ENCODE peak calls at places on chromosomes 13 and 19, in eight cellular contexts. G is psoas muscle; F is fibroblast of lung; K is ovary; C is upper lobe of left lung; B is CD8-positive, alpha-beta T cell; D is pancreas; M is PC-3. Z is an unnamed sample.

GRCh38 chr13:45490068-45490467 is 25.3 kb downstream of the COG3 start:
- DNase-seq in G (no peak), F (no peak), K (no peak), C (no peak), B (no peak), D (no peak), M (peak; percentile 2), Z (no peak)

GRCh38 chr13:44266305-44266704 is 107.3 kb upstream of the SERP2 start:
- DNase-seq in G (no peak), F (no peak), K (no peak), C (no peak), B (no peak), D (no peak), M (no peak), Z (no peak)

GRCh38 chr13:51148952-51149573 is 38.0 kb upstream of the C13orf42 start:
- DNase-seq in G (no peak), F (peak; percentile 58), K (no peak), C (no peak), B (no peak), D (no peak), M (peak; percentile 50), Z (no peak)

GRCh38 chr19:55283548-55284393 is at the start of gene BRSK1:
- DNase-seq in G (peak; percentile 53), F (peak; percentile 62), K (peak; percentile 62), C (no peak), B (no peak), D (no peak), M (peak; percentile 42), Z (no peak)

GRCh38 chr13:87952377-87952776 is 281.2 kb downstream of the SLITRK5 start:
- DNase-seq in G (no peak), F (no peak), K (no peak), C (no peak), B (no peak), D (no peak), M (no peak), Z (no peak)

GRCh38 chr13:24012648-24013047 is 115.3 kb upstream of the C1QTNF9B start:
- DNase-seq in G (no peak), F (no peak), K (no peak), C (no peak), B (no peak), D (no peak), M (no peak), Z (no peak)

GRCh38 chr13:25874907-25875306 is 176.9 kb downstream of the SHISA2 start:
- DNase-seq in G (no peak), F (no peak), K (no peak), C (no peak), B (peak; percentile 35), D (no peak), M (no peak), Z (no peak)

GRCh38 chr13:39602277-39602613 is 748 bp downstream of the LHFPL6 start:
- DNase-seq in G (no peak), F (no peak), K (no peak), C (no peak), B (no peak), D (no peak), M (no peak), Z (no peak)

GRCh38 chr19:29845576-29846176 is 33.9 kb downstream of the CCNE1 start:
- DNase-seq in G (peak; percentile 45), F (peak; percentile 39), K (no peak), C (peak; percentile 79), B (no peak), D (peak; percentile 29), M (no peak), Z (no peak)

GRCh38 chr19:33246729-33247440 is 21.2 kb upstream of the SLC7A10 start:
- DNase-seq in G (peak; percentile 35), F (no peak), K (no peak), C (no peak), B (no peak), D (no peak), M (no peak), Z (no peak)

GRCh38 chr19:489418-490196 is 6.7 kb upstream of the MADCAM1 start:
- DNase-seq in G (peak; percentile 73), F (peak; percentile 38), K (no peak), C (peak; percentile 83), B (no peak), D (no peak), M (peak; percentile 13), Z (no peak)

GRCh38 chr13:52798770-52799430 is 49.5 kb downstream of the PCDH8 start:
- DNase-seq in G (no peak), F (no peak), K (no peak), C (no peak), B (no peak), D (no peak), M (no peak), Z (no peak)

GRCh38 chr19:639251-640155 is at the start of gene FGF22:
- DNase-seq in G (peak; percentile 95), F (peak; percentile 81), K (peak; percentile 95), C (peak; percentile 99), B (peak; percentile 91), D (peak; percentile 95), M (peak; percentile 80), Z (no peak)

GRCh38 chr13:37457594-37457993 is 141.0 kb downstream of the POSTN start:
- DNase-seq in G (no peak), F (no peak), K (no peak), C (no peak), B (no peak), D (no peak), M (peak; percentile 34), Z (no peak)

GRCh38 chr19:17235618-17236413 is 9.8 kb downstream of the OCEL1 start:
- DNase-seq in G (peak; percentile 86), F (peak; percentile 78), K (peak; percentile 77), C (peak; percentile 95), B (peak; percentile 52), D (peak; percentile 68), M (no peak), Z (no peak)

GRCh38 chr13:46698910-46699460 is 98.0 kb downstream of the ESD start:
- DNase-seq in G (no peak), F (peak; percentile 13), K (no peak), C (no peak), B (no peak), D (no peak), M (no peak), Z (no peak)

GRCh38 chr19:45782820-45783785 is 813 bp upstream of the DMPK start:
- DNase-seq in G (peak; percentile 94), F (peak; percentile 65), K (peak; percentile 72), C (no peak), B (no peak), D (peak; percentile 52), M (peak; percentile 60), Z (peak; percentile 42)
- H3K36me3 ChIP-seq in G (peaks cover 36% of the 10 kb centered on the region), F (peaks cover 36% of the 10 kb centered on the region), K (no peaks in the 10 kb centered on the region), C (peaks cover 44% of the 10 kb centered on the region), B (no peaks in the 10 kb centered on the region), D (peaks cover 2% of the 10 kb centered on the region), M (no peaks in the 10 kb centered on the region), Z (peaks cover 30% of the 10 kb centered on the region)

GRCh38 chr19:45420356-45420755 is 3.4 kb downstream of the ERCC1 start:
- DNase-seq in G (no peak), F (no peak), K (no peak), C (no peak), B (no peak), D (no peak), M (no peak), Z (no peak)

GRCh38 chr19:45420871-45421270 is 2.8 kb downstream of the ERCC1 start:
- DNase-seq in G (no peak), F (no peak), K (no peak), C (no peak), B (no peak), D (no peak), M (no peak), Z (no peak)

GRCh38 chr19:45418812-45419211 is 4.9 kb downstream of the ERCC1 start:
- DNase-seq in G (no peak), F (no peak), K (no peak), C (no peak), B (no peak), D (no peak), M (no peak), Z (no peak)

GRCh38 chr19:45419895-45420294 is 3.8 kb downstream of the ERCC1 start:
- DNase-seq in G (no peak), F (no peak), K (no peak), C (no peak), B (no peak), D (no peak), M (no peak), Z (no peak)

DNA sequence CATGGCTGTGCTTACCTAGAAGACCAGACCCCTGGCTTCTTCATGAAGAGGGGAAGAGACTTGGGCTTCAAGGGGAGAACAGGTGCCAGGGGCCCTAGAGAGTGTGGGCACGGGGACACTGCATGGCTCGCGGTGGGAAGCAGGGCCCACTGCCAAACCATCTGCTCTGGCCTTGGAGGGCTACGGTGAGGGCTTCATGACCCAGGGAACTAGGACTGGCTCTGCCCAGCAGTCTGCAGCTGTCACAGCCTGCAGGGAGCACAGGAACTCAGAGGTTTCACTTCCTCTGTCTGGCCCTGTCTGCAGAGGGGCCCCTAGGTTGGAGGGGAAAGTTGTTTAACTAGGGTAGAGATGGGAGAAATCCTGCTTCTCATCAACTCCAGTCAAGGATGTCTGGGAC is 4.3 kb downstream of the ERCC1 start:
- DNase-seq in G (no peak), F (no peak), K (no peak), C (no peak), B (no peak), D (no peak), M (no peak), Z (no peak)
- H3K4me3 ChIP-seq in G (no peak overlapping the region), F (no peak overlapping the region), K (no peak overlapping the region), C (no peak overlapping the region), B (no peak overlapping the region), D (no peak overlapping the region), M (no peak overlapping the region), Z (no peak overlapping the region)

DNA sequence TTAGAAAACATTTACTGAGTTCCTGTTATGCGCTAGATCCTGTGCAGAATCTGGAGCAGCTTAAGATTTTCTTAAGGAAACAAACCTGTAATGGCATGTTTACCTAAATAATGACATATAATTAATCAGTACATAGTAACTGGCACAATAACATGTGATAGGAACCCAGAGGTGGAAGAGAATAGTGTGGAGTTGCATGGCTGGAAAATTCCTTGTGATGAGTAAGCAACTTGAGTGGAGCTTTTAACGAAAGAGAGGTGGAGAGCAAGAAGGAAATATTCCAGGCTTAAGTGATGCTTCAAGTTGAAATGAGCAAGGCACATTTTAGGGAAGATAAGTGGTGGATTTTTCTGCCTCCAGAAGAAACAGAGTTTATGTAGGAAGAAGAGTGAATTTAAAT is 9.2 kb upstream of the GPC5 start:
- DNase-seq in G (no peak), F (peak; percentile 7), K (no peak), C (no peak), B (no peak), D (no peak), M (no peak), Z (no peak)
- H3K27me3 ChIP-seq in G (peaks cover 3% of the 10 kb centered on the region), F (no peaks in the 10 kb centered on the region), K (no peaks in the 10 kb centered on the region), C (no peaks in the 10 kb centered on the region), B (peaks cover 4% of the 10 kb centered on the region), D (no peaks in the 10 kb centered on the region), M (peaks cover 21% of the 10 kb centered on the region), Z (no peaks in the 10 kb centered on the region)

GRCh38 chr19:15247107-15248014 is 15.1 kb upstream of the EPHX3 start:
- DNase-seq in G (no peak), F (no peak), K (no peak), C (no peak), B (no peak), D (no peak), M (no peak), Z (no peak)
- H3K36me3 ChIP-seq in G (peaks cover 36% of the 10 kb centered on the region), F (peaks cover 25% of the 10 kb centered on the region), K (no peaks in the 10 kb centered on the region), C (peaks cover 98% of the 10 kb centered on the region), B (peaks cover 36% of the 10 kb centered on the region), D (peaks cover 3% of the 10 kb centered on the region), M (peaks cover 31% of the 10 kb centered on the region), Z (peaks cover 30% of the 10 kb centered on the region)

GRCh38 chr19:15251010-15251748 is 18.9 kb upstream of the EPHX3 start:
- DNase-seq in G (peak; percentile 72), F (peak; percentile 89), K (no peak), C (no peak), B (no peak), D (no peak), M (no peak), Z (peak; percentile 42)
- H3K4me3 ChIP-seq in G (peak overlapping the region; percentile 36), F (no peak overlapping the region), K (peak overlapping the region; percentile 19), C (no peak overlapping the region), B (no peak overlapping the region), D (no peak overlapping the region), M (no peak overlapping the region), Z (no peak overlapping the region)

Z was measured in BJ.